ENCODE peak calls at places on chromosomes 11 and 22, in four cellular contexts. X, K, U and S are unnamed samples.
A peak's percentile ranks its signal among the peaks of the same experiment; 100 is the strongest.

GRCh38 chr11:36360318-36360717 is 64.2 kb downstream of the PRR5L start:
- DNase-seq in X (no peak), K (no peak), U (no peak), S (no peak)

GRCh38 chr11:72779495-72780128 is 14.2 kb downstream of the STARD10 start:
- DNase-seq in X (no peak), K (no peak), U (no peak), S (no peak)

GRCh38 chr11:68582416-68583046 is 101.8 kb upstream of the GAL start:
- DNase-seq in X (no peak), K (no peak), U (no peak), S (no peak)

GRCh38 chr11:102177126-102177525 is 66.9 kb downstream of the YAP1 start:
- DNase-seq in X (no peak), K (peak; percentile 47), U (no peak), S (no peak)

GRCh38 chr22:45731798-45732495 is 60.3 kb downstream of the ATXN10 start:
- DNase-seq in X (no peak), K (peak; percentile 47), U (no peak), S (no peak)

GRCh38 chr11:63961608-63962412 is 12.6 kb upstream of the COX8A start:
- DNase-seq in X (no peak), K (peak; percentile 31), U (peak; percentile 83), S (peak; percentile 81)

GRCh38 chr22:37609240-37610152 is 862 bp downstream of the GGA1 start:
- DNase-seq in X (no peak), K (no peak), U (peak; percentile 71), S (no peak)

GRCh38 chr11:33984682-33985389 is 66.7 kb upstream of the CAPRIN1 start:
- DNase-seq in X (no peak), K (no peak), U (no peak), S (no peak)

GRCh38 chr11:88484873-88485621 is 147.5 kb upstream of the CTSC start:
- DNase-seq in X (no peak), K (peak; percentile 23), U (peak; percentile 37), S (no peak)

GRCh38 chr11:32043737-32044515 is 46.9 kb upstream of the RCN1 start:
- DNase-seq in X (no peak), K (no peak), U (no peak), S (no peak)

GRCh38 chr11:133927690-133928627 is 28.8 kb downstream of the IGSF9B start:
- DNase-seq in X (no peak), K (peak; percentile 39), U (peak; percentile 94), S (peak; percentile 80)

GRCh38 chr22:19756288-19757128 is 4.1 kb upstream of the TBX1 start:
- DNase-seq in X (no peak), K (no peak), U (peak; percentile 78), S (no peak)

GRCh38 chr22:39932918-39933649 is 27.1 kb upstream of the TMA7B start:
- DNase-seq in X (no peak), K (no peak), U (no peak), S (no peak)

GRCh38 chr11:88231894-88232482 is 56.7 kb upstream of the RAB38 start:
- DNase-seq in X (no peak), K (peak; percentile 40), U (peak; percentile 18), S (no peak)

GRCh38 chr11:128692750-128693578 is 908 bp upstream of the FLI1 start:
- DNase-seq in X (peak; percentile 73), K (no peak), U (peak; percentile 63), S (peak; percentile 57)

GRCh38 chr11:114440121-114440860 is 1.0 kb downstream of the REXO2 start:
- DNase-seq in X (no peak), K (peak; percentile 29), U (peak; percentile 46), S (no peak)

GRCh38 chr11:32851251-32851650 is 21.5 kb downstream of the PRRG4 start:
- DNase-seq in X (no peak), K (no peak), U (no peak), S (no peak)

GRCh38 chr22:33327348-33327860 is 269.2 kb upstream of the SYN3 start:
- DNase-seq in X (no peak), K (no peak), U (no peak), S (no peak)

GRCh38 chr11:74816664-74817063 is 68.0 kb downstream of the RNF169 start:
- DNase-seq in X (no peak), K (no peak), U (no peak), S (no peak)

GRCh38 chr22:11628651-11629511 is 3899.1 kb upstream of the OR11H1 start:
- DNase-seq in X (no peak), K (no peak), U (no peak), S (peak; percentile 77)

GRCh38 chr11:3132831-3133455 is 32.2 kb downstream of the OSBPL5 start:
- DNase-seq in X (peak; percentile 39), K (no peak), U (no peak), S (peak; percentile 49)

DNA sequence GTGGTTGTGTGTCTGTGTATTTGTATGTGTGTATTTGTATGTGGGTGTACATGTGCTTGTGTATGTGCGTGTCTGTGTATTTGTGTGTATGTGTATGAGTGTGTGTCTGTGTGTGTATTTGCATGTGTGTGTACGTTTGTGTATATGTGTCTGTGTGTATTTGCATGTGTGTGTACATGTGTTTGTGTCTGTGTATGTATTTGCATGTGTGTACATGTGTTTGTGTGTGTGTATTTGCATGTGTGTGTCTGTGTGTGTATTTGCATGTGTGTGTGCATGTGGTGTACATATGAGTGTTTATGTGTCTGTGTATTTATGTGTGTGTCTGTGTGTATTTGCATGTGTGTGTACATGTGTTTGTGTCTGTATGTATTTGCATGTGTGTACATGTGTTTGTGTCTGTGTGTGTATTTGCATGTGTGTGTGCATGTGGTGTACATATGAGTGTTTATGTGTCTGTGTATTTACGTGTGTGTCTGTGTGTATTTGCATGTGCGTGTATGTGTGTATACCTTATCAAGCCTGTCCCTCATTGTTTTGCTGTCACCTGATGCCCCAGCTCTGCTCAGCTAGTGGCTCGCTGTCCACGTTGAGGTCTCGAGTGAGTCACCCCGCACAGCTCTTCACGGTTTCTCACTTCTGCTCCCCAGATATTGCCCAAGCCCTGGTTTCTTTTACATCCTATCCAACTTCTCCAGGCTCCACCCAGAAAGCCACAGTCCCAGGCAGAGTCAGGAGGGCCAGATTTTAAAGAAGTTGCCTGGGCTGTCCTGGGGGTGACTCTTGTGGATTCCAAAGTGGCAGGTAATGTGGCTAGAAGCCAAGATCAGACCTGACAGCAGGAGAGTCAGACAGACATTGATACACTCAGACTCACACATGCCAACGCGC is 15.1 kb downstream of the MB start:
- DNase-seq in X (no peak), K (peak; percentile 72), U (no peak), S (peak; percentile 80)
- H3K27ac ChIP-seq in X (no peak overlapping the region), K (no peak overlapping the region), U (no peak overlapping the region), S (peak overlapping the region; percentile 34)

GRCh38 chr11:18254781-18255361 is 6.4 kb upstream of the SAA2 start:
- DNase-seq in X (no peak), K (no peak), U (no peak), S (no peak)

GRCh38 chr11:18253778-18254338 is 5.4 kb upstream of the SAA2 start:
- DNase-seq in X (no peak), K (no peak), U (no peak), S (no peak)

GRCh38 chr11:18248561-18248960 is at the start of gene SAA2:
- DNase-seq in X (no peak), K (no peak), U (no peak), S (no peak)

GRCh38 chr11:18253222-18253621 is 4.8 kb upstream of the SAA2 start:
- DNase-seq in X (no peak), K (no peak), U (no peak), S (no peak)
- TF ChIP-seq CTCF in X (no peak), K (no peak), U (no peak), S (no peak)

GRCh38 chr11:17699157-17700114 is 19.9 kb upstream of the MYOD1 start:
- DNase-seq in X (no peak), K (peak; percentile 34), U (no peak), S (no peak)

GRCh38 chr11:17695454-17696441 is 23.6 kb upstream of the MYOD1 start:
- DNase-seq in X (no peak), K (no peak), U (peak; percentile 51), S (no peak)

GRCh38 chr11:17694711-17695110 is 24.7 kb upstream of the MYOD1 start:
- DNase-seq in X (no peak), K (no peak), U (no peak), S (no peak)

GRCh38 chr11:17697175-17697949 is 22.0 kb upstream of the MYOD1 start:
- DNase-seq in X (no peak), K (no peak), U (no peak), S (no peak)

DNA sequence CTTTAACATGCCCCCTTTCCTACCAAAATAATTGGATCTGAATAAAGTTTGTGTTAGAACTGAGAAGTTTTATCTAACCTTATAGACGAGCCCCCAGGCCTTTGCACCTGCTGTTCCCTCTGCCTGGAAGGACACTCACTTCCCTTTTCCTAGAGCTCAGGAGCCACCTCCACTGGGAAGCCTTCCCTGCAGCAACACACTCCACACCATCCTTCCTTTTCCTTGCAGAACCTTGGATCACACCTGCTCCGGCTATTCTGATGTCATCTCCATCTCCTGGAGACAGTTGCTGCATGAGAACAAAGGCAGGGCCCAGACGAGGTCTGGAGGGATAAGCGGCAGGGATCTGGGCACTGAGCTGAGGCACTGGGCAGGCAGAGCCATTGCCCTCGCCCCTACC is 22.6 kb upstream of the MYOD1 start:
- DNase-seq in X (no peak), K (no peak), U (no peak), S (no peak)
- H3K27me3 ChIP-seq in X (peaks cover 47% of the 10 kb centered on the region), K (peaks cover 44% of the 10 kb centered on the region), U (peaks cover 13% of the 10 kb centered on the region), S (peaks cover 64% of the 10 kb centered on the region)

GRCh38 chr22:23180893-23181762 is 819 bp downstream of the BCR start:
- DNase-seq in X (peak; percentile 73), K (no peak), U (peak; percentile 62), S (no peak)
- H3K27ac ChIP-seq in X (peak overlapping the region; percentile 62), K (peak overlapping the region; percentile 40), U (peak overlapping the region; percentile 83), S (peak overlapping the region; percentile 71)

GRCh38 chr11:86952933-86953637 is 2.1 kb downstream of the FZD4 start:
- DNase-seq in X (no peak), K (peak; percentile 59), U (no peak), S (no peak)
- TF ChIP-seq CTCF in X (no peak), K (peak; percentile 5), U (no peak), S (no peak)

DNA sequence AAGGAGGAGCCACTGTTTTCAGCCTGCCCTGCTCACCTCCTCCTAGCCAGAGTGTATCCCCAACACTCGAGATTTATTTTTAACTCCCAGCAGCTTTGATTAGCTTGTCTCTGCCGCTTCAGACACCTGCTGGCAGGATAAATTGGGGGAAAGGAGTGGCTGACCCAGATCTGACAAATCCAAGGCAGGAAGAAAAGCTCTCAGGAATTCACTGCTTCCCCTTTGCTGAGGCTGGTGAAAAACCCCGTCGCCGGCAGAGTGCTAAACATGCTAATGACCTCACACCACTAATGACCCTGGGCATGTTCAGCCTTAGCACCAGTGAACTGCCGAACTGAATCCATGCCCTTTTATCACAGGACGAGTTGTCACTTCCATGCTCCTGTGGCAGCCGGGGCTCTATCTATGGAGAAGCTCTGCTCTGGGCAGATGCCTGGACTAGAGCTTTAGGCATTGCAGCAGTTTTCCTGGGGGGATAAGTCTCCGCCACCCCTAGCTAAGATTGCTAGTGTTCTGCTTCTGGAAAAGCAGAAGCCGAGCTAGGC is 52.2 kb downstream of the FEZ1 start:
- DNase-seq in X (no peak), K (no peak), U (no peak), S (no peak)
- H3K27me3 ChIP-seq in X (peaks cover 2% of the 10 kb centered on the region), K (peaks cover 4% of the 10 kb centered on the region), U (no peaks in the 10 kb centered on the region), S (no peaks in the 10 kb centered on the region)

DNA sequence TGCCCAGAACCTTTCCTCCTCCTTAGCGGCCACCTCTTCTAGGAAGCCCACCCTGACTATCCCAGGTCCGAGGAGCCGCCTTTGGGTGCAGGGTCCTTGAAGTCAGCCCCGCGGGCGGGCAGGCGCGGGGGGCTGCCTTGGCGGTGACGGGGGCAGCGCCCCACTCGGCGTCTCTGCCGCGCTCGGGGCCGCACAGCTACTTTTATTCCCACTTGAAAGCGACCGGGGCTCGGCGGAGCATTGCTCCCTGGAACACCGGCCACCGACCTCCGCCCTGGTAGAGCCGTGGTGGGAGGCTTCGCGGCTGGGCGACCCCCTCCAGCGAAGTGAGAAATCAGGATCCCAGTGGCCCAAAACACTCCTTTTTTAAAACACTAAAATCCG is 823 bp upstream of the MAPK11 start:
- DNase-seq in X (no peak), K (no peak), U (no peak), S (no peak)
- H3K27ac ChIP-seq in X (peak overlapping the region; percentile 29), K (no peak overlapping the region), U (peak overlapping the region; percentile 85), S (peak overlapping the region; percentile 15)